ENCODE peak calls at places on chromosomes 12 and 14, in ten cellular contexts. H, I, V, Z, F, B, Y, A, Q and C are unnamed samples.

GRCh38 chr12:78448692-78449091 is 415.9 kb upstream of the SYT1 start:
- DNase-seq in A (no peak), I (no peak), B (no peak), H (no peak), F (no peak), Y (no peak), Q (no peak), V (no peak), Z (no peak), C (no peak)

GRCh38 chr14:64946310-64947045 is 3.9 kb upstream of the GPX2 start:
- DNase-seq in I (no peak), Q (no peak), B (no peak), Z (no peak), V (no peak), H (no peak), F (no peak), Y (no peak), A (no peak), C (no peak)

GRCh38 chr14:95516554-95517209 is at the start of gene SYNE3:
- DNase-seq in F (peak), H (peak), B (peak), Y (no peak), V (peak), I (peak), Z (no peak), Q (no peak), A (no peak), C (no peak)

GRCh38 chr14:59245809-59246295 is 57.4 kb downstream of the DAAM1 start:
- DNase-seq in A (no peak), B (no peak), H (no peak), V (no peak), Z (no peak), I (no peak), Q (no peak), Y (no peak), F (no peak), C (no peak)

GRCh38 chr14:44914849-44915248 is 46.9 kb downstream of the KLHL28 start:
- DNase-seq in H (no peak), A (peak), Z (no peak), I (peak), V (peak), F (peak), Q (peak), Y (no peak), B (peak), C (no peak)

GRCh38 chr12:48613321-48613720 is 43.5 kb upstream of the LALBA start:
- DNase-seq in A (no peak), I (no peak), V (no peak), F (no peak), Q (no peak), Z (no peak), Y (no peak), B (no peak), H (no peak), C (no peak)

GRCh38 chr14:96176275-96176674 is 28.4 kb upstream of the BDKRB2 start:
- DNase-seq in V (no peak), F (no peak), B (no peak), H (no peak), Z (no peak), I (peak), Q (no peak), A (no peak), Y (no peak), C (no peak)

GRCh38 chr14:62162998-62163589 is 400.9 kb downstream of the SNAPC1 start:
- DNase-seq in Z (peak), B (peak), H (peak), Q (peak), I (peak), F (peak), A (peak), Y (peak), V (peak), C (peak)

GRCh38 chr14:61950340-61950739 is 188.1 kb downstream of the SNAPC1 start:
- DNase-seq in Q (no peak), V (no peak), Z (no peak), F (no peak), A (no peak), I (peak), H (no peak), B (no peak), Y (no peak), C (no peak)

GRCh38 chr14:72444701-72445100 is 449.2 kb downstream of the DPF3 start:
- DNase-seq in B (no peak), F (no peak), Q (peak), A (no peak), Y (no peak), V (no peak), H (no peak), Z (no peak), I (no peak), C (no peak)

GRCh38 chr14:94173471-94173884 is 644 bp upstream of the PPP4R4 start:
- DNase-seq in B (peak), Y (no peak), I (no peak), H (no peak), F (no peak), V (peak), Q (no peak), A (no peak), Z (no peak), C (no peak)

GRCh38 chr14:45112886-45113772 is 21.2 kb downstream of the FKBP3 start:
- DNase-seq in I (peak), V (no peak), H (no peak), F (no peak), Q (peak), A (peak), Z (no peak), Y (no peak), B (no peak), C (no peak)

GRCh38 chr12:93990832-93991748 is 157.3 kb upstream of the PLXNC1 start:
- DNase-seq in Y (no peak), H (no peak), B (peak), F (peak), Z (no peak), V (peak), A (peak), I (peak), Q (peak), C (peak)

GRCh38 chr14:22830329-22831010 is 783 bp downstream of the MRPL52 start:
- DNase-seq in F (no peak), Q (no peak), I (peak), Y (no peak), Z (no peak), A (no peak), H (no peak), B (no peak), V (no peak), C (no peak)

GRCh38 chr12:30796508-30796780 is 41.7 kb upstream of the CAPRIN2 start:
- DNase-seq in F (peak), I (peak), Z (no peak), Q (peak), B (peak), V (peak), H (peak), Y (no peak), A (no peak), C (peak)

GRCh38 chr12:15011162-15011561 is 38.3 kb downstream of the PDE6H start:
- DNase-seq in A (no peak), Z (no peak), V (no peak), F (no peak), I (peak), H (no peak), Q (no peak), B (peak), Y (no peak), C (no peak)

GRCh38 chr14:21863289-21863688 is 189.7 kb upstream of the OR4E1 start:
- DNase-seq in Y (no peak), Q (no peak), A (no peak), H (no peak), Z (no peak), V (no peak), I (no peak), B (no peak), F (no peak), C (no peak)

GRCh38 chr12:7136071-7136470 is 5.9 kb downstream of the CLSTN3 start:
- DNase-seq in F (no peak), Z (no peak), Q (no peak), A (no peak), V (no peak), H (no peak), I (no peak), B (no peak), Y (no peak), C (no peak)

GRCh38 chr14:101790232-101790631 is 28.7 kb downstream of the PPP2R5C start:
- DNase-seq in F (no peak), Y (no peak), A (no peak), V (no peak), H (no peak), B (no peak), Q (no peak), I (no peak), Z (no peak), C (no peak)

GRCh38 chr12:68538722-68539614 is 71.7 kb upstream of the RAP1B start:
- DNase-seq in Z (peak), V (no peak), Y (no peak), Q (peak), I (peak), H (no peak), B (peak), A (no peak), F (peak), C (peak)

GRCh38 chr14:68947802-68948201 is 31.3 kb downstream of the ACTN1 start:
- DNase-seq in Y (no peak), A (no peak), I (peak), Z (no peak), F (peak), V (peak), B (no peak), Q (no peak), H (no peak), C (no peak)

GRCh38 chr12:98592825-98593322 is 612 bp upstream of the SLC25A3 start:
- DNase-seq in F (no peak), A (no peak), H (no peak), Y (no peak), Q (no peak), Z (peak), I (no peak), V (peak), B (no peak), C (no peak)

GRCh38 chr12:67842124-67842523 is 147.1 kb upstream of the IFNG-AS1 start:
- DNase-seq in B (no peak), Z (no peak), I (no peak), Q (no peak), F (no peak), V (no peak), Y (no peak), H (no peak), A (no peak), C (no peak)

GRCh38 chr14:104602315-104602932 is 2.1 kb downstream of the TMEM179 start:
- DNase-seq in V (no peak), F (no peak), Y (no peak), Q (no peak), Z (no peak), H (no peak), B (no peak), A (no peak), I (no peak), C (no peak)

GRCh38 chr12:265096-265495 is 2.5 kb upstream of the SLC6A13 start:
- DNase-seq in I (no peak), V (no peak), Y (no peak), B (no peak), A (no peak), Z (no peak), Q (no peak), H (no peak), F (no peak), C (no peak)

GRCh38 chr12:51051787-51052186 is 3.7 kb downstream of the LETMD1 start:
- DNase-seq in Z (peak), Q (no peak), H (no peak), V (no peak), I (no peak), B (no peak), Y (no peak), F (no peak), A (no peak), C (no peak)

GRCh38 chr12:7695159-7695930 is at the start of gene GDF3:
- DNase-seq in A (no peak), V (no peak), F (no peak), Q (no peak), H (no peak), B (peak), Z (no peak), I (peak), Y (no peak), C (no peak)

GRCh38 chr12:131370321-131370720 is 340.6 kb upstream of the SFSWAP start:
- DNase-seq in B (no peak), A (no peak), Y (no peak), V (no peak), F (no peak), H (no peak), Q (no peak), I (no peak), Z (no peak), C (no peak)

GRCh38 chr14:104212206-104213095 is 74.1 kb downstream of the KIF26A start:
- DNase-seq in V (no peak), F (no peak), Z (no peak), I (no peak), H (no peak), Y (no peak), B (no peak), A (no peak), Q (no peak), C (no peak)

GRCh38 chr14:106459971-106460730 is 933.8 kb downstream of the TMEM121 start:
- DNase-seq in H (peak), V (no peak), Z (peak), B (peak), F (no peak), Q (no peak), Y (no peak), A (no peak), I (no peak), C (peak)

GRCh38 chr14:87772854-87773253 is 220.1 kb downstream of the GALC start:
- DNase-seq in H (no peak), Q (no peak), V (no peak), I (no peak), B (peak), F (no peak), Y (no peak), Z (no peak), A (no peak), C (no peak)

GRCh38 chr12:49934505-49934904 is 16.0 kb upstream of the AQP2 start:
- DNase-seq in F (no peak), Z (no peak), V (no peak), B (no peak), Q (no peak), I (no peak), Y (no peak), A (no peak), H (no peak), C (no peak)

GRCh38 chr12:120234643-120235368 is 30.7 kb downstream of the PXN start:
- DNase-seq in Z (no peak), V (peak), A (peak), Q (peak), H (peak), F (peak), Y (peak), B (peak), I (peak), C (peak)

GRCh38 chr14:53640695-53641094 is 315.9 kb downstream of the BMP4 start:
- DNase-seq in F (no peak), Q (peak), Z (no peak), Y (no peak), A (no peak), V (no peak), H (no peak), B (no peak), I (no peak), C (no peak)

GRCh38 chr14:31529053-31529452 is 32.2 kb upstream of the NUBPL start:
- DNase-seq in I (no peak), H (no peak), A (peak), B (no peak), V (no peak), Z (no peak), Q (no peak), Y (no peak), F (no peak), C (no peak)

DNA sequence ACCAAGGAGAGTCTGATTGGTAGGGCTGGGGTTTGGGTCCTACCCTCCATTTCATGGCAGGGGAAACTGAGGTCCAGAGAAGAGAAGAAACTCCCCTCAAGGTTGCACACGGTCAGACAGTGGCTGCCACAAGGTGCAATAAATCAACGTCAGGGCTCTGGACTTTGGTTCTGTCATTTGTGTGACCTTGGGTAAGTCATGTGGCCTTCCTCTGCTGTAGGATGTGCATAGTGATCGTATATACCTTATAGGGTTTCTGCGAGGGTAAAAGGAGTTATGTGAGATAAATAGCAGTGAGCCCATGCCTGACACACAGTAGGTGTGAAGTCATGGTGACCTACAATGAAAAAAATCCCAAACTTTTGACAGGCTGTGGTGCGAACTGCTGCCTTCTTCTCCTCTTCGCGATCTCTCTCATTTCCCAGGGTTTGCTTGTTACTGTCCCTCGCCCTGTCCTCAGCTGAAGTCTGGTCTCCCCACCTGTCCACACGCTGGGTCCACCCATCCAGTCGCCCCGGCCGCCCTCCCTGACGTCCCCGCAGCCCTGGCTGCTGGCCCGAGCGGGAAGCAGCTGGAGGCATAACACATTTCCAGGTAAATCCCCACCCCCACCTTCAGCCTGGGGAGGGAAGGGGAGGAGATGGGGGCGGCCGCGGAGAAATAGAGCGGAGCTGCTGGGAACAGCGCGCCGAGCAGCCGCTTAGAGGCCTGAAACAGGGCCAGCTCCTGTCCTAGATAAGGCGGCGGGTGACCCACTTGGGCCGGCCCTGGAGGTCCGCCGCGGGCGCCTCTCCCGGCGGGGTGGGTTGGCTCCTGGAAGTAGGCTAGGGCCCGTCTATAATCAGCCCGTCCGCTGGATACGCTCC is 1.8 kb upstream of the FAM222A start:
- DNase-seq in B (peak), Y (no peak), I (no peak), A (peak), Q (no peak), Z (no peak), V (no peak), H (no peak), F (peak), C (peak)
- TF ChIP-seq EZH2 in B (no peak), Y (no peak), I (peak), A (no peak), Q (no peak), Z (no peak), V (no peak), H (no peak), F (no peak), C (no peak)

DNA sequence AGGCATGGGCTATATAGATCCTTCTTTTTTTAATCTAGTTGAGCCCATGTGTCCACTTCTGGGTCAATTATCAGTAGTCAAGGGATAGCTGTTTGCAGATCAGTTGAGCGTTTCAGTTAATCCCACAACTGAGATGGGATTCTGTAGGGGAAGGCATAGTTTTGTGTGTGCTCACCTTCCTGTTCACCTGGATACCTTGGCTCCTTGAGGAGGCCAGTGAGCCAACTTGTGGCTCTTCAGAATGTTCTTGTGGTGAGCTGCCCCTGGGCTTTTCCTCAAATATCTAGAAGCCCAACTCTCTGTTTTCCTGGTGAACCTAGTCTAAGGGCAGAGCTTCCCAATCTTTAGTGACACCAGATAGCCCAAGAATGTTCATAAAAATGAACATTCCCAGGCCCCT is 302.9 kb upstream of the TBX3 start:
- DNase-seq in F (no peak), B (no peak), Z (no peak), V (no peak), A (no peak), Q (no peak), Y (no peak), I (no peak), H (no peak), C (no peak)
- TF ChIP-seq EZH2 in F (no peak), B (no peak), Z (no peak), V (no peak), A (no peak), Q (no peak), Y (no peak), I (no peak), H (no peak), C (no peak)

GRCh38 chr12:114439833-114440449 is 34.0 kb upstream of the TBX5 start:
- DNase-seq in B (peak), F (peak), Y (no peak), H (no peak), I (peak), Z (no peak), Q (no peak), V (peak), A (no peak), C (no peak)
- TF ChIP-seq EZH2 in B (peak), F (peak), Y (no peak), H (no peak), I (no peak), Z (no peak), Q (no peak), V (no peak), A (no peak), C (no peak)

DNA sequence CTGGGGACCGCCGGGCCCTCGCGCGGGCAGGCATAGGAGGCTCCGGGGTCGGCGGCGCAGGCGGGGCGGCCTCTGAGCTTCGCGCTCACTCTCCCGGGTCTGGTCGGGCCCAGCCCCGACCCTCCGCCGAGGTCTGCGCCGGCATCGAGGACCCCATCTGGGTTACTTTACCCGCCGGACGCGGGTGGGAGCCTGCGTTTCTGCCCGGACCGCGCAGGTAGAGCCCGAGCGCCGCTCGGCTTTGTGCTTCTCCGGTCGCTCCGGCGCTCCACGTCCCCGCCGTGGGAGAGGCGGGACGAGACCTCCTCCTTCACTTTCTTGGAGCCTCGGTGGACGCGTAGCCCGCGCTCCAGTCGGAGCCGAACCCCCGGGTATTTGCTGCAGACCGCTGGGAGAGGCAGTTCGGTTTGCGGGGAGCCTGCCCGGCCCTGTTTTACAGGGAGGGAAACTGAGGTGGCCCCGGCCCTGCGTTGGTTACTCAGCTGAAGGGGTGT is 63.2 kb downstream of the FBXL14 start:
- DNase-seq in Z (no peak), V (no peak), F (no peak), Q (no peak), H (peak), A (no peak), Y (no peak), B (peak), I (peak), C (no peak)
- TF ChIP-seq EZH2 in Z (no peak), V (no peak), F (peak), Q (no peak), H (no peak), A (peak), Y (no peak), B (peak), I (no peak), C (no peak)

DNA sequence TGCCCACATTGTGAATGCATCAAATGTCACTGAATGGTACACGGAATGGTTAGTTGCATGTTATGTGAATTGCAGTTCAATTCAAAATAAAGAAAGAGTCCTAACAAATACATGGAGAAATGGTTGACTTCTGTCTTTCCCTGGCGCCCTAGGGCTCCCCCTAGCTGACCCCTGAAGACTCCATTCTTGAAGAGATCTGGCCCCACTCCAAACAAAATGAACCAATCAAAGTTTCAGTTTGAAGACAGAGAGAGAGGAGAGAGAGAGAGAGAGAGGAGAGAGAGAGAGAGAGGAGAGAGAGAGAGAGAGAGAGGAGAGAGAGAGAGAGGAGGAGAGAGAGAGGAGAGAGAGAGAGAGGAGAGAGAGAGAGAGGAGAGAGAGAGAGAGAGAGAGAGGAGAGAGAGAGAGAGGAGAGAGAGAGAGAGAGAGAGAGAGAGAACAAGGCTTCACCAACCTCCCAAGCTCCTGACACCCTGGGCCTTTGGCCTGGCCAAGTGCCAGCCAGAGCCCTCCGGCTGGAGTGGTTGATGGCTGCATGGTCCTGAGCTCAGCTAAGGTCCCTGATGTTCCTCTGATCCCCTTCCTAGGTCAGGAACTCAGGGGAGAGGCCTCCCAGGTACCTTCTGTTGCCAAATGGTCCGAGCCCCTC is 188.7 kb downstream of the ESRRB start:
- DNase-seq in Q (no peak), V (no peak), B (peak), F (peak), Z (no peak), A (no peak), Y (peak), I (no peak), H (no peak), C (peak)
- TF ChIP-seq EZH2 in Q (no peak), V (no peak), B (no peak), F (no peak), Z (no peak), A (no peak), Y (no peak), I (no peak), H (no peak), C (no peak)